ENCODE peak calls at places on chromosomes 12 and 14, in eight cellular contexts. One of them, this sample, is unnamed.

GRCh38 chr14:72111921-72112320 is 179.7 kb downstream of the RGS6 start:
- DNase-seq in transverse colon: no peak
- DNase-seq in A673: no peak
- DNase-seq in T-cell: no peak
- DNase-seq in CD4-positive, alpha-beta memory T cell: no peak
- DNase-seq in NCI-H1417: no peak
- DNase-seq in left ventricle myocardium inferior: no peak
- DNase-seq in DMS79: no peak
- DNase-seq in this sample: no peak

GRCh38 chr12:65536876-65537661 is 258.6 kb downstream of the MSRB3 start:
- DNase-seq in transverse colon: peak; percentile 10
- DNase-seq in A673: peak; percentile 88
- DNase-seq in T-cell: no peak
- DNase-seq in CD4-positive, alpha-beta memory T cell: no peak
- DNase-seq in NCI-H1417: no peak
- DNase-seq in left ventricle myocardium inferior: no peak
- DNase-seq in DMS79: no peak
- DNase-seq in this sample: no peak

GRCh38 chr14:20498622-20499021 is 6.7 kb upstream of the RNASE10 start:
- DNase-seq in transverse colon: no peak
- DNase-seq in A673: no peak
- DNase-seq in T-cell: no peak
- DNase-seq in CD4-positive, alpha-beta memory T cell: no peak
- DNase-seq in NCI-H1417: no peak
- DNase-seq in left ventricle myocardium inferior: no peak
- DNase-seq in DMS79: no peak
- DNase-seq in this sample: no peak

GRCh38 chr12:29616664-29617409 is 119.4 kb upstream of the OVCH1 start:
- DNase-seq in transverse colon: no peak
- DNase-seq in A673: no peak
- DNase-seq in T-cell: no peak
- DNase-seq in CD4-positive, alpha-beta memory T cell: no peak
- DNase-seq in NCI-H1417: no peak
- DNase-seq in left ventricle myocardium inferior: no peak
- DNase-seq in DMS79: no peak
- DNase-seq in this sample: no peak

GRCh38 chr12:107091989-107092641 is 1.2 kb downstream of the CRY1 start:
- DNase-seq in transverse colon: peak; percentile 20
- DNase-seq in A673: peak; percentile 97
- DNase-seq in T-cell: peak; percentile 28
- DNase-seq in CD4-positive, alpha-beta memory T cell: peak; percentile 72
- DNase-seq in NCI-H1417: peak; percentile 91
- DNase-seq in left ventricle myocardium inferior: no peak
- DNase-seq in DMS79: peak; percentile 75
- DNase-seq in this sample: no peak

GRCh38 chr14:32710351-32711102 is 228.2 kb upstream of the NPAS3 start:
- DNase-seq in transverse colon: no peak
- DNase-seq in A673: no peak
- DNase-seq in T-cell: no peak
- DNase-seq in CD4-positive, alpha-beta memory T cell: no peak
- DNase-seq in NCI-H1417: peak; percentile 31
- DNase-seq in left ventricle myocardium inferior: no peak
- DNase-seq in DMS79: no peak
- DNase-seq in this sample: no peak

GRCh38 chr12:55614764-55615163 is 21.9 kb upstream of the OR10P1 start:
- DNase-seq in transverse colon: no peak
- DNase-seq in A673: no peak
- DNase-seq in T-cell: no peak
- DNase-seq in CD4-positive, alpha-beta memory T cell: no peak
- DNase-seq in NCI-H1417: no peak
- DNase-seq in left ventricle myocardium inferior: no peak
- DNase-seq in DMS79: no peak
- DNase-seq in this sample: no peak

GRCh38 chr12:2267624-2268477 is 215.1 kb downstream of the CACNA1C start:
- DNase-seq in transverse colon: no peak
- DNase-seq in A673: no peak
- DNase-seq in T-cell: no peak
- DNase-seq in CD4-positive, alpha-beta memory T cell: no peak
- DNase-seq in NCI-H1417: no peak
- DNase-seq in left ventricle myocardium inferior: no peak
- DNase-seq in DMS79: no peak
- DNase-seq in this sample: no peak

GRCh38 chr12:101298426-101298825 is 18.5 kb downstream of the UTP20 start:
- DNase-seq in transverse colon: no peak
- DNase-seq in A673: no peak
- DNase-seq in T-cell: no peak
- DNase-seq in CD4-positive, alpha-beta memory T cell: no peak
- DNase-seq in NCI-H1417: no peak
- DNase-seq in left ventricle myocardium inferior: no peak
- DNase-seq in DMS79: no peak
- DNase-seq in this sample: no peak

GRCh38 chr14:52325126-52325525 is 11.0 kb downstream of the PTGER2 start:
- DNase-seq in transverse colon: no peak
- DNase-seq in A673: peak; percentile 18
- DNase-seq in T-cell: no peak
- DNase-seq in CD4-positive, alpha-beta memory T cell: no peak
- DNase-seq in NCI-H1417: no peak
- DNase-seq in left ventricle myocardium inferior: no peak
- DNase-seq in DMS79: no peak
- DNase-seq in this sample: no peak

GRCh38 chr14:80055912-80056801 is 155.1 kb downstream of the DIO2 start:
- DNase-seq in transverse colon: peak; percentile 9
- DNase-seq in A673: peak; percentile 55
- DNase-seq in T-cell: no peak
- DNase-seq in CD4-positive, alpha-beta memory T cell: no peak
- DNase-seq in NCI-H1417: peak; percentile 82
- DNase-seq in left ventricle myocardium inferior: no peak
- DNase-seq in DMS79: peak; percentile 19
- DNase-seq in this sample: no peak

GRCh38 chr14:77980475-77981321 is 180.8 kb downstream of the ADCK1 start:
- DNase-seq in transverse colon: peak; percentile 46
- DNase-seq in A673: no peak
- DNase-seq in T-cell: no peak
- DNase-seq in CD4-positive, alpha-beta memory T cell: no peak
- DNase-seq in NCI-H1417: peak; percentile 77
- DNase-seq in left ventricle myocardium inferior: no peak
- DNase-seq in DMS79: peak; percentile 80
- DNase-seq in this sample: peak; percentile 48

GRCh38 chr12:111368291-111368683 is 608 bp downstream of the PHETA1 start:
- DNase-seq in transverse colon: peak; percentile 58
- DNase-seq in A673: peak; percentile 24
- DNase-seq in T-cell: no peak
- DNase-seq in CD4-positive, alpha-beta memory T cell: no peak
- DNase-seq in NCI-H1417: no peak
- DNase-seq in left ventricle myocardium inferior: peak; percentile 33
- DNase-seq in DMS79: no peak
- DNase-seq in this sample: peak; percentile 63

GRCh38 chr14:88255798-88256197 is 67.3 kb downstream of the KCNK10 start:
- DNase-seq in transverse colon: no peak
- DNase-seq in A673: no peak
- DNase-seq in T-cell: no peak
- DNase-seq in CD4-positive, alpha-beta memory T cell: no peak
- DNase-seq in NCI-H1417: peak; percentile 14
- DNase-seq in left ventricle myocardium inferior: no peak
- DNase-seq in DMS79: no peak
- DNase-seq in this sample: no peak

GRCh38 chr12:130286041-130286440 is 51.6 kb upstream of the PIWIL1 start:
- DNase-seq in transverse colon: no peak
- DNase-seq in A673: no peak
- DNase-seq in T-cell: no peak
- DNase-seq in CD4-positive, alpha-beta memory T cell: no peak
- DNase-seq in NCI-H1417: peak; percentile 26
- DNase-seq in left ventricle myocardium inferior: no peak
- DNase-seq in DMS79: no peak
- DNase-seq in this sample: no peak

GRCh38 chr14:73770977-73771847 is 57.0 kb upstream of the PNMA1 start:
- DNase-seq in transverse colon: no peak
- DNase-seq in A673: no peak
- DNase-seq in T-cell: no peak
- DNase-seq in CD4-positive, alpha-beta memory T cell: no peak
- DNase-seq in NCI-H1417: no peak
- DNase-seq in left ventricle myocardium inferior: no peak
- DNase-seq in DMS79: no peak
- DNase-seq in this sample: peak; percentile 51

GRCh38 chr12:34295366-34296142 is 273.3 kb downstream of the ALG10 start:
- DNase-seq in transverse colon: peak; percentile 1
- DNase-seq in A673: no peak
- DNase-seq in T-cell: no peak
- DNase-seq in CD4-positive, alpha-beta memory T cell: no peak
- DNase-seq in NCI-H1417: no peak
- DNase-seq in left ventricle myocardium inferior: peak; percentile 3
- DNase-seq in DMS79: no peak
- DNase-seq in this sample: peak; percentile 7

GRCh38 chr14:59705245-59705644 is 128.6 kb upstream of the CCDC175 start:
- DNase-seq in transverse colon: no peak
- DNase-seq in A673: no peak
- DNase-seq in T-cell: no peak
- DNase-seq in CD4-positive, alpha-beta memory T cell: no peak
- DNase-seq in NCI-H1417: no peak
- DNase-seq in left ventricle myocardium inferior: no peak
- DNase-seq in DMS79: no peak
- DNase-seq in this sample: no peak

GRCh38 chr12:24955389-24955788 is 6.5 kb upstream of the BCAT1 start:
- DNase-seq in transverse colon: no peak
- DNase-seq in A673: no peak
- DNase-seq in T-cell: no peak
- DNase-seq in CD4-positive, alpha-beta memory T cell: no peak
- DNase-seq in NCI-H1417: no peak
- DNase-seq in left ventricle myocardium inferior: no peak
- DNase-seq in DMS79: no peak
- DNase-seq in this sample: no peak

GRCh38 chr14:33720388-33720787 is 230.5 kb downstream of the EGLN3 start:
- DNase-seq in transverse colon: no peak
- DNase-seq in A673: no peak
- DNase-seq in T-cell: no peak
- DNase-seq in CD4-positive, alpha-beta memory T cell: no peak
- DNase-seq in NCI-H1417: peak; percentile 67
- DNase-seq in left ventricle myocardium inferior: no peak
- DNase-seq in DMS79: no peak
- DNase-seq in this sample: no peak

GRCh38 chr12:31222620-31223222 is 103.2 kb downstream of the SINHCAF start:
- DNase-seq in transverse colon: no peak
- DNase-seq in A673: no peak
- DNase-seq in T-cell: no peak
- DNase-seq in CD4-positive, alpha-beta memory T cell: no peak
- DNase-seq in NCI-H1417: peak; percentile 55
- DNase-seq in left ventricle myocardium inferior: no peak
- DNase-seq in DMS79: no peak
- DNase-seq in this sample: no peak

GRCh38 chr14:90556050-90556477 is 159.2 kb downstream of the CALM1 start:
- DNase-seq in transverse colon: peak; percentile 26
- DNase-seq in A673: no peak
- DNase-seq in T-cell: no peak
- DNase-seq in CD4-positive, alpha-beta memory T cell: no peak
- DNase-seq in NCI-H1417: peak; percentile 88
- DNase-seq in left ventricle myocardium inferior: peak; percentile 59
- DNase-seq in DMS79: no peak
- DNase-seq in this sample: no peak

GRCh38 chr12:107079172-107080011 is 14.0 kb downstream of the CRY1 start:
- DNase-seq in transverse colon: no peak
- DNase-seq in A673: peak; percentile 56
- DNase-seq in T-cell: no peak
- DNase-seq in CD4-positive, alpha-beta memory T cell: peak; percentile 27
- DNase-seq in NCI-H1417: peak; percentile 23
- DNase-seq in left ventricle myocardium inferior: no peak
- DNase-seq in DMS79: no peak
- DNase-seq in this sample: no peak

GRCh38 chr12:6532051-6532926 is 2.0 kb upstream of the GAPDH start:
- DNase-seq in transverse colon: peak; percentile 71
- DNase-seq in A673: peak; percentile 86
- DNase-seq in T-cell: peak; percentile 86
- DNase-seq in CD4-positive, alpha-beta memory T cell: peak; percentile 82
- DNase-seq in NCI-H1417: peak; percentile 84
- DNase-seq in left ventricle myocardium inferior: no peak
- DNase-seq in DMS79: peak; percentile 90
- DNase-seq in this sample: peak; percentile 77

GRCh38 chr14:95523051-95523817 is 6.8 kb upstream of the SYNE3 start:
- DNase-seq in transverse colon: no peak
- DNase-seq in A673: no peak
- DNase-seq in T-cell: peak; percentile 27
- DNase-seq in CD4-positive, alpha-beta memory T cell: no peak
- DNase-seq in NCI-H1417: peak; percentile 67
- DNase-seq in left ventricle myocardium inferior: no peak
- DNase-seq in DMS79: no peak
- DNase-seq in this sample: peak; percentile 49

GRCh38 chr12:127811988-127812387 is 455.0 kb upstream of the TMEM132C start:
- DNase-seq in transverse colon: no peak
- DNase-seq in A673: peak; percentile 61
- DNase-seq in T-cell: no peak
- DNase-seq in CD4-positive, alpha-beta memory T cell: no peak
- DNase-seq in NCI-H1417: no peak
- DNase-seq in left ventricle myocardium inferior: peak; percentile 57
- DNase-seq in DMS79: peak; percentile 26
- DNase-seq in this sample: no peak

GRCh38 chr12:111330800-111331752 is 37.8 kb downstream of the PHETA1 start:
- DNase-seq in transverse colon: no peak
- DNase-seq in A673: peak; percentile 83
- DNase-seq in T-cell: no peak
- DNase-seq in CD4-positive, alpha-beta memory T cell: no peak
- DNase-seq in NCI-H1417: peak; percentile 47
- DNase-seq in left ventricle myocardium inferior: no peak
- DNase-seq in DMS79: no peak
- DNase-seq in this sample: no peak

GRCh38 chr12:9118161-9118560 is 2.4 kb upstream of the A2M start:
- DNase-seq in transverse colon: no peak
- DNase-seq in A673: no peak
- DNase-seq in T-cell: peak; percentile 20
- DNase-seq in CD4-positive, alpha-beta memory T cell: no peak
- DNase-seq in NCI-H1417: no peak
- DNase-seq in left ventricle myocardium inferior: no peak
- DNase-seq in DMS79: no peak
- DNase-seq in this sample: no peak

GRCh38 chr14:96752594-96752993 is 44.6 kb upstream of the VRK1 start:
- DNase-seq in transverse colon: no peak
- DNase-seq in A673: no peak
- DNase-seq in T-cell: no peak
- DNase-seq in CD4-positive, alpha-beta memory T cell: no peak
- DNase-seq in NCI-H1417: no peak
- DNase-seq in left ventricle myocardium inferior: no peak
- DNase-seq in DMS79: no peak
- DNase-seq in this sample: no peak

GRCh38 chr12:55906056-55906455 is 21.6 kb downstream of the PYM1 start:
- DNase-seq in transverse colon: no peak
- DNase-seq in A673: no peak
- DNase-seq in T-cell: no peak
- DNase-seq in CD4-positive, alpha-beta memory T cell: no peak
- DNase-seq in NCI-H1417: no peak
- DNase-seq in left ventricle myocardium inferior: no peak
- DNase-seq in DMS79: no peak
- DNase-seq in this sample: no peak

GRCh38 chr12:13167226-13167625 is 29.3 kb upstream of the EMP1 start:
- DNase-seq in transverse colon: no peak
- DNase-seq in A673: no peak
- DNase-seq in T-cell: no peak
- DNase-seq in CD4-positive, alpha-beta memory T cell: no peak
- DNase-seq in NCI-H1417: no peak
- DNase-seq in left ventricle myocardium inferior: no peak
- DNase-seq in DMS79: no peak
- DNase-seq in this sample: no peak